ENCODE peak calls at places on chromosomes 5 and 9, in eight cellular contexts. F is CD8-positive, alpha-beta T cell; J is ovary; S is HepG2; Z is AG04450; Y is pancreas; I is ascending aorta; G is H9. L is an unnamed sample.
A peak's percentile ranks its signal among the peaks of the same experiment; 100 is the strongest.

GRCh38 chr5:43560128-43560527 is 3.3 kb upstream of the PAIP1 start:
- DNase-seq in I (no peak), F (no peak), J (no peak), G (no peak), Y (no peak), S (no peak), Z (no peak), L (no peak)

GRCh38 chr5:135466178-135467050 is 14.3 kb upstream of the TIFAB start:
- DNase-seq in Y (peak; percentile 91), S (peak; percentile 40), F (peak; percentile 61), Z (no peak), G (peak; percentile 86), I (peak; percentile 84), J (peak; percentile 67), L (peak; percentile 94)

GRCh38 chr5:78001198-78001597 is 225.1 kb upstream of the TBCA start:
- DNase-seq in J (no peak), Y (no peak), S (no peak), F (no peak), Z (no peak), I (no peak), G (no peak), L (no peak)

GRCh38 chr5:3220201-3220600 is 375.4 kb upstream of the IRX1 start:
- DNase-seq in Z (no peak), S (no peak), Y (no peak), J (no peak), F (no peak), G (no peak), I (no peak), L (no peak)

GRCh38 chr9:116844621-116845020 is 157.5 kb downstream of the TRIM32 start:
- DNase-seq in G (no peak), I (no peak), J (no peak), F (no peak), Z (no peak), S (no peak), Y (no peak), L (no peak)

GRCh38 chr9:12771891-12772290 is 2.9 kb upstream of the LURAP1L start:
- DNase-seq in F (no peak), G (no peak), Y (no peak), S (no peak), Z (no peak), J (no peak), I (no peak), L (no peak)

GRCh38 chr9:130770679-130771442 is 64.2 kb upstream of the ABL1 start:
- DNase-seq in G (no peak), S (peak; percentile 50), F (no peak), Y (no peak), I (no peak), J (no peak), Z (peak; percentile 44), L (peak; percentile 78)

GRCh38 chr9:89497978-89498844 is at the start of gene SEMA4D:
- DNase-seq in F (peak; percentile 58), J (peak; percentile 85), Z (peak; percentile 6), I (peak; percentile 74), S (no peak), G (peak; percentile 84), Y (peak; percentile 79), L (peak; percentile 68)

GRCh38 chr5:65126670-65127069 is 355.1 kb downstream of the ADAMTS6 start:
- DNase-seq in G (no peak), Z (no peak), F (no peak), Y (no peak), S (no peak), I (no peak), J (no peak), L (no peak)

GRCh38 chr9:135081264-135081660 is 6.2 kb upstream of the OLFM1 start:
- DNase-seq in Y (peak; percentile 25), J (no peak), F (no peak), S (no peak), G (peak; percentile 9), I (no peak), Z (no peak), L (no peak)

GRCh38 chr5:130316971-130317421 is 412.7 kb downstream of the CHSY3 start:
- DNase-seq in S (no peak), I (no peak), Z (no peak), G (no peak), F (no peak), J (no peak), Y (no peak), L (no peak)

GRCh38 chr9:87880116-87880515 is 2.6 kb upstream of the SPATA31E1 start:
- DNase-seq in I (no peak), Y (no peak), G (no peak), F (no peak), S (no peak), J (no peak), Z (no peak), L (no peak)

GRCh38 chr5:7397935-7398334 is 2.0 kb downstream of the ADCY2 start:
- DNase-seq in S (no peak), I (no peak), Y (no peak), J (no peak), G (no peak), F (no peak), Z (no peak), L (no peak)

GRCh38 chr5:7397005-7397546 is 1.1 kb downstream of the ADCY2 start:
- DNase-seq in F (no peak), I (no peak), Y (no peak), J (no peak), Z (no peak), S (no peak), G (no peak), L (no peak)

GRCh38 chr5:7396169-7397004 is 449 bp downstream of the ADCY2 start:
- DNase-seq in J (peak; percentile 42), I (no peak), F (no peak), S (no peak), Z (no peak), Y (peak; percentile 62), G (no peak), L (peak; percentile 13)

GRCh38 chr5:7395432-7396168 is at the start of gene ADCY2:
- DNase-seq in Z (no peak), S (no peak), I (no peak), F (no peak), J (peak; percentile 58), Y (peak; percentile 52), G (peak; percentile 56), L (no peak)

DNA sequence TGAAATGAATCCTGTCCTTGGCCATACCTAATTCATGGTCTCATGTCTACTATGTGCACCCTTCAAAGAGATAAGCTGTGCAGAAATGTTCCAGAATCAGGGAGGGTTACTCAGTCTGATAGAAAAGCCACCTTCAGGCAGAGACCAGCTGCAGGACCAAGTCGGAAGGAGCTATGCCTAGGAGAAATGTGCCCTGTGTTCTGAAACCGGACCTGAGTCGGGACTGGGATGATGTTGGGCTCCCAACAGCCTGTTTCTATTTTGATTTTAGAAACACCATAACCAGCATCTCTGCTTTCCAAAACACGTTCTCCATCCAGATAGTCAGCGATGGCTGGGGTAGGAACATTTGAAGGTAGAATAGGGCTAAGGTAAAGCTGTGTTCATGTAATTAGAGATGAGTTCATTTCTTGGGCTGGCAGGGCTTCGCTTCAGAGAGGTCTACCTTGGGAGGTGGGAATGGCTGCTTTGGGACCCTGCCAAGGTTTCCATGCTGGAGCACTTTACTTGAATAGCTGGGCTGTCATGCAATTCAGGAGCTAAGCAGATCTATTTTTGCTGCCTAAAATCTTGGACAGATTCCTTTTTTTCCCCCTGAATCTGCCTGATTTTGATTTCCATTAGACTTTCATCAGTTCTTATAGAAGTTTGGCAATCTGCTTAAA is 2.8 kb downstream of the ADCY2 start:
- DNase-seq in F (no peak), G (no peak), J (no peak), Z (no peak), S (no peak), Y (no peak), I (no peak), L (no peak)
- H3K27ac ChIP-seq in F (no peak overlapping the region), G (no peak overlapping the region), J (no peak overlapping the region), Z (no peak overlapping the region), S (no peak overlapping the region), Y (no peak overlapping the region), I (no peak overlapping the region), L (no peak overlapping the region)

DNA sequence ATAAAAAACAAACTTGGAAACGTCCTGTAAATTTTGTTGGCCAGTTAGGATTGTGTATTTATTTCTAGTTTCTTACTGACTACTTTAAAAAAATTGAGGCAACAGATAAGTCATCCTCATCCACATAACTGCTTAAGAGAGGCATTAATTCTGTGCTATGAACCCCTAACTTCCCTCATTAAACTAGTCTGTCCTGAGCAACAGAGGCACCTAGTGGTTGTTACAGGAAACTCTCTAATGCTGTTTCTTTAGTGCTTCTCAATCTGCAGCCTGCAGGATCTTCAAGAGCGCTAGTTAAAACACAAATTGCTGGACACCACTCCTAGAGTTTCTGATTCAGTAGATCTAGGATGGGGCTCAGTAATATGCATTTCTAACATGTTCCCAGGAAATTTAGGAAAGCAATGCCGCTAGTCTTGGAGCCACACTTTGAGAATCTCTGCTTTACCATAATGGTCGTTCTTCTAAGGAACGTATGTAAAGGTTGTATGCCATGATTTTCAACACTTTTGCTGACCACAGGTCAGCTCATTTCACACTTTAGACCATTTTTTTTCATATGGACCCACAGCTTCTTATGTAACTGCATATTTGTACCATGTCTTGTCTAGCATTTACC is 410.1 kb upstream of the SMARCA2 start:
- DNase-seq in G (no peak), Y (no peak), F (no peak), I (no peak), Z (no peak), J (no peak), S (peak; percentile 25), L (peak; percentile 20)
- TF ChIP-seq CTCF in G (peak; percentile 67), Y (peak; percentile 29), F (no peak), I (no peak), Z (peak; percentile 21), J (no peak), S (peak; percentile 64), L (peak; percentile 69)

DNA sequence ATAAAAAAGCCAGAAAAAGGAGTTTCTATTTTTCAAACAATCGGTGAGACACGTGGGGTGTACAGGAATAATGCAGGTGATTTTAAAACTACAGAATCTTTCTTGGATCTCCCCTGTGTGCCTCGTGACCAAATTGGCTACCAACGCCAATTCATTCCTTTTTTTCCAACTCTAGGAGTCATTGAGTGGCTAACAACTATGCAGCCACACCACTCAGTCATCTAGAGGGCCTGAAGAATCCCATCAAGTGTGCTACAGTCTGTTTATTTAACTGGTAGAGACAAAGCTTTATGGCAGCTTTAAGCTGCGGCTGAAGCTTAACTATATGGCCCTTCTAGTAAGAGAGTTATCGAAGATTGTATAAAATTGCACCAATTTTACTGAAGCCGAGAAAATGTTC is 113.1 kb upstream of the NIPBL start:
- DNase-seq in Y (no peak), I (no peak), G (no peak), J (no peak), Z (no peak), F (no peak), S (no peak), L (no peak)
- H3K27ac ChIP-seq in Y (no peak overlapping the region), I (no peak overlapping the region), G (no peak overlapping the region), J (no peak overlapping the region), Z (no peak overlapping the region), F (no peak overlapping the region), S (no peak overlapping the region), L (no peak overlapping the region)

DNA sequence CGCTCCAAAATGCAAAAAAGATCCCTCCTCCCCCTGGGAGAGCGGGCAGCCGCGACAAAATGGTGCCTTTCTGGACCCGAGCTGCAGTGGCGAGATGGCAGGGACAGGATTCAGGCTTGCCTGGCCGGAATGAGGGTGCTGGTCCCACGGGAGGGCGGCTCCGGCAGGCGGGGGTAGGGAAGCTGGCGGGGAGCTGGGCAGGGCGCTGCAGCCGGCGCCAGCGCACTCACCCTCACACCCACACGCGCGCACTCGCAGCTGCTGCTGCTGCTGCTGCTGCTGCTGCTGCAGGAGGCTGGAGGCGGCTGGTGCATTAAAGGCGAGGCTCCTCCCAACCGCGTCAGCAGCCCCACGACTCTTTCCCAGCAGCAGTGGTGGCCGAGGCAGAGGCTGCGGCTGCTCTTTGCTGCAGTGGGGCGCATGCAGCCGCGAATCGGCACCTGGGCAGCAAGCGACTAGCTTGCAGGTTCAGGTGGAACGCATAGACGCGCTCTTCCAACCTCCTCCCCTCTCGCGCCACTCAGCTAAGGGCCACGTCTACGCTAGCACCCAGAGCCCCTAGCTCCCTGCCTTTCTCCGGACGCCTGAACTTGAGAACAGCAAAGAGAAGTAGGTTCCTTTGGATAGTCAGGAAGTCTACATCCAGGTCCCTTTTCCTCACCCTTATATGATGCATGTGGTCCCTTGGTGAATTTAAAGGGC is at the start of gene PPP2R2B:
- DNase-seq in I (peak; percentile 80), Y (peak; percentile 66), S (no peak), Z (no peak), F (peak; percentile 54), J (no peak), G (peak; percentile 86), L (peak; percentile 23)
- TF ChIP-seq CTCF in I (no peak), Y (no peak), S (no peak), Z (no peak), F (no peak), J (no peak), G (no peak), L (no peak)

L was measured in RWPE1.